ENCODE peak calls at places on chromosomes 6 and 20, in ten cellular contexts. N is central memory CD4-positive, alpha-beta T cell; Z is right cardiac atrium; P is retina; T is putamen; E is fibroblast of lung; U is H7; F is NT2/D1; B is kidney glomerular epithelial cell; O is T-helper 1 cell. I is an unnamed sample.

GRCh38 chr20:35497320-35497719 is 32.1 kb downstream of the C20orf173 start:
- DNase-seq in N (no peak), Z (peak), P (no peak), T (no peak), E (no peak), U (no peak), F (no peak), B (no peak), O (no peak), I (no peak)

GRCh38 chr6:148495029-148495428 is 152.4 kb downstream of the SASH1 start:
- DNase-seq in N (no peak), Z (no peak), P (no peak), T (no peak), E (no peak), U (no peak), F (no peak), B (no peak), O (no peak), I (no peak)

GRCh38 chr6:25199544-25199943 is 79.6 kb upstream of the CARMIL1 start:
- DNase-seq in N (no peak), Z (no peak), P (no peak), T (no peak), E (no peak), U (no peak), F (no peak), B (no peak), O (no peak), I (no peak)

GRCh38 chr20:56200456-56200855 is 48.1 kb upstream of the MC3R start:
- DNase-seq in N (no peak), Z (no peak), P (no peak), T (no peak), E (no peak), U (peak), F (peak), B (no peak), O (no peak), I (no peak)

GRCh38 chr6:139291813-139292619 is at the start of gene TXLNB:
- DNase-seq in N (peak), Z (peak), P (peak), T (peak), E (peak), U (peak), F (no peak), B (peak), O (peak), I (no peak)

GRCh38 chr6:127146935-127147334 is 28.5 kb downstream of the RSPO3 start:
- DNase-seq in N (no peak), Z (no peak), P (no peak), T (no peak), E (peak), U (no peak), F (peak), B (peak), O (no peak), I (no peak)

GRCh38 chr20:43953919-43954617 is 39.4 kb downstream of the TOX2 start:
- DNase-seq in N (no peak), Z (no peak), P (no peak), T (no peak), E (no peak), U (no peak), F (no peak), B (no peak), O (no peak), I (no peak)

GRCh38 chr20:56890011-56890410 is 260.9 kb downstream of the TFAP2C start:
- DNase-seq in N (no peak), Z (no peak), P (no peak), T (no peak), E (no peak), U (no peak), F (no peak), B (no peak), O (no peak), I (no peak)

GRCh38 chr20:5489596-5489995 is 172.8 kb upstream of the PROKR2 start:
- DNase-seq in N (no peak), Z (no peak), P (no peak), T (no peak), E (no peak), U (no peak), F (no peak), B (no peak), O (no peak), I (no peak)

GRCh38 chr20:56752274-56752673 is 123.2 kb downstream of the TFAP2C start:
- DNase-seq in N (no peak), Z (no peak), P (no peak), T (no peak), E (no peak), U (no peak), F (no peak), B (no peak), O (no peak), I (no peak)

GRCh38 chr20:11031300-11031699 is 357.5 kb upstream of the JAG1 start:
- DNase-seq in N (no peak), Z (no peak), P (no peak), T (no peak), E (no peak), U (no peak), F (no peak), B (no peak), O (no peak), I (no peak)

GRCh38 chr6:47455533-47456209 is 21.9 kb upstream of the CD2AP start:
- DNase-seq in N (no peak), Z (no peak), P (no peak), T (no peak), E (no peak), U (no peak), F (no peak), B (no peak), O (no peak), I (no peak)

GRCh38 chr20:44209691-44210421 is 715 bp downstream of the OSER1 start:
- DNase-seq in N (no peak), Z (no peak), P (no peak), T (no peak), E (no peak), U (peak), F (no peak), B (no peak), O (no peak), I (peak)

GRCh38 chr6:32148289-32148688 is 3.5 kb downstream of the PRRT1 start:
- DNase-seq in N (no peak), Z (no peak), P (no peak), T (no peak), E (no peak), U (peak), F (no peak), B (no peak), O (no peak), I (no peak)

GRCh38 chr6:31559958-31560696 is 12.0 kb upstream of the LTA start:
- DNase-seq in N (no peak), Z (peak), P (no peak), T (peak), E (peak), U (no peak), F (no peak), B (peak), O (no peak), I (no peak)

GRCh38 chr6:128739112-128739511 is 143.8 kb upstream of the LAMA2 start:
- DNase-seq in N (no peak), Z (no peak), P (no peak), T (no peak), E (no peak), U (no peak), F (no peak), B (no peak), O (no peak), I (no peak)

GRCh38 chr6:10518461-10519216 is 2.5 kb upstream of the GCNT2 start:
- DNase-seq in N (no peak), Z (no peak), P (no peak), T (no peak), E (peak), U (no peak), F (no peak), B (peak), O (no peak), I (no peak)

GRCh38 chr6:139778113-139778512 is 403.7 kb upstream of the CITED2 start:
- DNase-seq in N (no peak), Z (no peak), P (peak), T (no peak), E (no peak), U (no peak), F (no peak), B (no peak), O (no peak), I (no peak)

GRCh38 chr6:170049641-170050491 is 241.0 kb downstream of the DLL1 start:
- DNase-seq in N (no peak), Z (peak), P (no peak), T (peak), E (peak), U (no peak), F (no peak), B (no peak), O (no peak), I (no peak)

GRCh38 chr6:142369266-142369665 is 67.5 kb downstream of the ADGRG6 start:
- DNase-seq in N (no peak), Z (no peak), P (no peak), T (no peak), E (no peak), U (no peak), F (no peak), B (no peak), O (no peak), I (no peak)

GRCh38 chr6:137678451-137678850 is 184.3 kb upstream of the OLIG3 start:
- DNase-seq in N (no peak), Z (no peak), P (no peak), T (no peak), E (no peak), U (no peak), F (no peak), B (no peak), O (no peak), I (no peak)

GRCh38 chr6:2596222-2596621 is 154.5 kb downstream of the MYLK4 start:
- DNase-seq in N (no peak), Z (peak), P (no peak), T (no peak), E (no peak), U (peak), F (no peak), B (no peak), O (no peak), I (no peak)

GRCh38 chr6:113854531-113855499 is 2.3 kb upstream of the MARCKS start:
- DNase-seq in N (no peak), Z (peak), P (peak), T (peak), E (peak), U (peak), F (no peak), B (peak), O (no peak), I (peak)

GRCh38 chr6:138263963-138264362 is 45.7 kb upstream of the PBOV1 start:
- DNase-seq in N (no peak), Z (no peak), P (no peak), T (peak), E (no peak), U (no peak), F (no peak), B (no peak), O (no peak), I (no peak)

GRCh38 chr6:19697744-19698290 is 139.4 kb upstream of the ID4 start:
- DNase-seq in N (no peak), Z (no peak), P (no peak), T (no peak), E (peak), U (no peak), F (no peak), B (peak), O (no peak), I (no peak)

GRCh38 chr20:33250666-33251065 is 14.9 kb downstream of the BPIFA1 start:
- DNase-seq in N (no peak), Z (no peak), P (peak), T (no peak), E (no peak), U (no peak), F (no peak), B (no peak), O (no peak), I (no peak)

GRCh38 chr6:158869010-158869603 is 49.9 kb upstream of the EZR start:
- DNase-seq in N (no peak), Z (peak), P (peak), T (no peak), E (no peak), U (no peak), F (no peak), B (peak), O (no peak), I (peak)

GRCh38 chr20:18057106-18057993 is at the start of gene OVOL2:
- DNase-seq in N (no peak), Z (peak), P (peak), T (no peak), E (no peak), U (peak), F (no peak), B (no peak), O (no peak), I (no peak)

GRCh38 chr6:73943401-73943800 is 247.4 kb downstream of the CD109 start:
- DNase-seq in N (no peak), Z (no peak), P (no peak), T (no peak), E (no peak), U (no peak), F (no peak), B (no peak), O (no peak), I (no peak)

GRCh38 chr6:133724726-133725125 is 164.2 kb upstream of the TCF21 start:
- DNase-seq in N (no peak), Z (no peak), P (no peak), T (no peak), E (no peak), U (no peak), F (no peak), B (peak), O (no peak), I (no peak)

GRCh38 chr6:74549746-74550145 is 656.1 kb downstream of the COL12A1 start:
- DNase-seq in N (no peak), Z (no peak), P (no peak), T (no peak), E (no peak), U (peak), F (no peak), B (no peak), O (no peak), I (no peak)

I was measured in neuronal stem cell.